ENCODE peak calls at places on chromosomes 2 and 18, in four cellular contexts. Q, I, H and Z are unnamed samples.

GRCh38 chr2:240413813-240414429 is 21.5 kb upstream of the GPC1 start:
- DNase-seq in Q (no peak), I (no peak), H (no peak), Z (no peak)

GRCh38 chr2:234867882-234868285 is 83.9 kb upstream of the SH3BP4 start:
- DNase-seq in Q (no peak), I (no peak), H (no peak), Z (no peak)

GRCh38 chr2:150442484-150442883 is 45.0 kb downstream of the RND3 start:
- DNase-seq in Q (no peak), I (no peak), H (no peak), Z (no peak)

GRCh38 chr2:216620806-216621205 is 12.4 kb upstream of the IGFBP2 start:
- DNase-seq in Q (no peak), I (no peak), H (no peak), Z (no peak)

GRCh38 chr2:142872900-142873724 is 4.4 kb upstream of the KYNU start:
- DNase-seq in Q (no peak), I (no peak), H (no peak), Z (no peak)

GRCh38 chr2:238431431-238431830 is 4.7 kb downstream of the ASB1 start:
- DNase-seq in Q (no peak), I (no peak), H (no peak), Z (no peak)

GRCh38 chr2:235498556-235499305 is 4.9 kb downstream of the AGAP1 start:
- DNase-seq in Q (peak; percentile 58), I (no peak), H (no peak), Z (no peak)

GRCh38 chr2:151878655-151879563 is 50.7 kb upstream of the ARL5A start:
- DNase-seq in Q (no peak), I (no peak), H (no peak), Z (no peak)

GRCh38 chr2:8682719-8683667 is 1.1 kb downstream of the ID2 start:
- DNase-seq in Q (peak; percentile 58), I (no peak), H (peak; percentile 60), Z (no peak)

GRCh38 chr18:29087616-29088246 is 910.8 kb upstream of the CDH2 start:
- DNase-seq in Q (no peak), I (no peak), H (no peak), Z (no peak)

GRCh38 chr18:58781627-58782194 is 83.0 kb upstream of the ZNF532 start:
- DNase-seq in Q (peak; percentile 80), I (peak; percentile 68), H (peak; percentile 52), Z (peak; percentile 89)

GRCh38 chr2:152508446-152508845 is 173.5 kb downstream of the FMNL2 start:
- DNase-seq in Q (no peak), I (no peak), H (no peak), Z (no peak)

GRCh38 chr2:130380096-130380934 is 24.5 kb downstream of the PTPN18 start:
- DNase-seq in Q (no peak), I (no peak), H (no peak), Z (no peak)

GRCh38 chr18:56984731-56985130 is 162.2 kb upstream of the BOD1L2 start:
- DNase-seq in Q (no peak), I (no peak), H (no peak), Z (no peak)

GRCh38 chr2:7289697-7290096 is 372.5 kb downstream of the RNF144A start:
- DNase-seq in Q (no peak), I (no peak), H (no peak), Z (no peak)

GRCh38 chr2:55363636-55364035 is 56.0 kb downstream of the CCDC88A start:
- DNase-seq in Q (no peak), I (no peak), H (no peak), Z (no peak)

GRCh38 chr18:33469699-33470098 is 29.2 kb upstream of the CCDC178 start:
- DNase-seq in Q (no peak), I (no peak), H (no peak), Z (no peak)

GRCh38 chr2:168518555-168519066 is 62.5 kb downstream of the CERS6 start:
- DNase-seq in Q (no peak), I (no peak), H (no peak), Z (no peak)

GRCh38 chr2:32937602-32938450 is 8.9 kb upstream of the LTBP1 start:
- DNase-seq in Q (no peak), I (no peak), H (no peak), Z (no peak)

GRCh38 chr2:168552450-168552856 is 96.4 kb downstream of the CERS6 start:
- DNase-seq in Q (no peak), I (no peak), H (no peak), Z (no peak)

GRCh38 chr2:58006256-58006951 is 40.2 kb upstream of the VRK2 start:
- DNase-seq in Q (no peak), I (no peak), H (no peak), Z (no peak)

GRCh38 chr2:242085941-242086621 is 216.6 kb downstream of the RTP5 start:
- DNase-seq in Q (peak; percentile 32), I (peak; percentile 63), H (no peak), Z (no peak)

GRCh38 chr2:118473241-118473640 is 374.2 kb downstream of the EN1 start:
- DNase-seq in Q (no peak), I (no peak), H (no peak), Z (no peak)

GRCh38 chr2:236161531-236161930 is 6.7 kb downstream of the GBX2 start:
- DNase-seq in Q (no peak), I (no peak), H (no peak), Z (no peak)

GRCh38 chr2:219252900-219253752 is at the start of gene TUBA4B:
- DNase-seq in Q (peak; percentile 55), I (no peak), H (peak; percentile 53), Z (no peak)

GRCh38 chr2:144544053-144544452 is 24.1 kb upstream of the ZEB2 start:
- DNase-seq in Q (no peak), I (no peak), H (no peak), Z (no peak)

GRCh38 chr2:71153585-71153984 is 23.2 kb downstream of the MPHOSPH10 start:
- DNase-seq in Q (no peak), I (no peak), H (no peak), Z (no peak)

GRCh38 chr2:64295326-64296149 is 151.3 kb upstream of the PELI1 start:
- DNase-seq in Q (no peak), I (no peak), H (no peak), Z (no peak)

GRCh38 chr2:42085706-42086487 is 38.1 kb downstream of the PKDCC start:
- DNase-seq in Q (no peak), I (no peak), H (no peak), Z (no peak)

DNA sequence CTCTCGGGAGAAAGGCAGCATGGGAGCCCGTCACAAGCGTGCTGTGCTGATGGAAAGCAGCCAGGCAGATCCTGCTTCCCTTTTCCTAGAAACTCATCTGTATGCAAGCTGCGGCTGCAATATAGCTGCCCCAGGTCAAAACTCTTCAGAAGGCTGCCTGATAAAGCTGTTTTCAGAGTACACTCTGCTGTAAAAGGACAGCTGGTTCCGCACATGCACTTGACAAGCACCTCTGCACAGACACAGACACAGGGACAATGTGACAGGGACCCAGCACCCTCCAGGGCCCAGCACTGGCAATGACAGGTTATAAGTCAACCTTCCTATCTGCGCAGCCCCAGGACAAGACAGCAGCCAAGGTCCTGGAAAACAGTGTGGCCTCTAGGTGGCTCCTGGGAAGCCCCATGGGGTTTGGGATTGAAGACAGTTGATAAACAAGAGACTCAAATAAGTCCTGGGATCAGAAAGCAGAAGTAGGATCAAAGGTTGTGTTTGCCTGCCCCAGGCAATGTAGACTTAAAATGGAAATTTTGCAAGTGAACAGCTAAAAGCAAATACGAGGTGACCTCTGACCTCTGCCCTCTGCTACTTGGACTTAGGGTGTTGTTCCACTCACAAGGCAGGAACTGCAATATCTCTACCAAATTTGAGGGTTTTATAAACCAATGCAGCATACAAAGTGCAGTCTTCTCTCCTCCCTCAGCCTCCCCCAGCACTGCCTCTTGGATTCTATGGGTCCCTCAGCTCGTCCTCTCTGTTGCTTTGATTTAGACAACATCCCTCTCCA is 16.9 kb downstream of the SLC66A2 start:
- DNase-seq in Q (no peak), I (peak; percentile 65), H (no peak), Z (no peak)
- TF ChIP-seq CTCF in Q (no peak), I (peak; percentile 42), H (no peak), Z (peak; percentile 38)

GRCh38 chr2:17748745-17749144 is 4.9 kb downstream of the SMC6 start:
- DNase-seq in Q (no peak), I (no peak), H (no peak), Z (no peak)
- H3K36me3 ChIP-seq in Q (no peaks in the 10 kb centered on the region), I (peaks cover 15% of the 10 kb centered on the region), H (no peaks in the 10 kb centered on the region), Z (peaks cover 5% of the 10 kb centered on the region)

GRCh38 chr2:10614940-10615339 is 74.8 kb downstream of the NOL10 start:
- DNase-seq in Q (no peak), I (no peak), H (no peak), Z (no peak)

GRCh38 chr2:10613263-10613662 is 76.5 kb downstream of the NOL10 start:
- DNase-seq in Q (no peak), I (no peak), H (no peak), Z (no peak)

GRCh38 chr2:10608273-10608672 is 81.5 kb downstream of the NOL10 start:
- DNase-seq in Q (no peak), I (no peak), H (no peak), Z (no peak)

GRCh38 chr2:10610213-10610892 is 79.4 kb downstream of the NOL10 start:
- DNase-seq in Q (no peak), I (no peak), H (no peak), Z (no peak)
- TF ChIP-seq CTCF in Q (no peak), I (no peak), H (no peak), Z (no peak)

GRCh38 chr18:35130236-35130635 is 89.0 kb downstream of the MAPRE2 start:
- DNase-seq in Q (no peak), I (no peak), H (no peak), Z (no peak)

GRCh38 chr18:35131387-35132283 is 90.4 kb downstream of the MAPRE2 start:
- DNase-seq in Q (no peak), I (no peak), H (no peak), Z (no peak)

GRCh38 chr18:35128675-35129074 is 87.5 kb downstream of the MAPRE2 start:
- DNase-seq in Q (no peak), I (no peak), H (no peak), Z (no peak)

GRCh38 chr18:35134190-35134730 is 93.0 kb downstream of the MAPRE2 start:
- DNase-seq in Q (no peak), I (no peak), H (no peak), Z (no peak)

DNA sequence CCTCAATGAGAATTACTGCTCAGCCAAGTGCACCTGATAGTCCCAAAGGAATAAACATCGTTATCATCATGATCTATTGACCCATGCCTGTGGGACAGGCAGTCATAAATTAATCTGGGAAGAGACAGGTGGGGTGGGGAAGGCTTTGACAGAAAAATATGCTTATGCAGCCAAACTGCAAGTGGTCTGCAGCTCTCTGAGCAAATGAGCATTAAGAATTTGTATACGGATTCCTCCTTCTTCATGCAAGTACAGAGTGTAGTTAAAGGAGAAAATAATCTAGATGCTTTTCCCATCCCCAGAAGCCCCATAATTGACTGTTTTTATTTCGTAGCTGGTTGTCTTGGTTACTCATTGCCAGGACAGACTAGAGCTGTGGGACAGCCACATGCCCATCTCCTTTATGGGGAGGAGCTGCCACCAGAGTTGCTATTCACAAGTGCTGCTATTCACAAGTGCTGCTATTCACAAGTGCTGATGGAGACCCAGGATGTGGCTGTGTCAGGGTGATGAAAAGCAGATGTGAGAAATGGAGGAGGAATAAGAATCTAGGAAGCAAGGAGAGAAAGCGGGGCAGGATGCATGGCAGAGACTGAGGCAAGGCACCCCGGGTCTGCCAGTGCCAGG is 91.2 kb downstream of the MAPRE2 start:
- DNase-seq in Q (no peak), I (no peak), H (no peak), Z (no peak)
- H3K36me3 ChIP-seq in Q (peaks cover 68% of the 10 kb centered on the region), I (peaks cover 79% of the 10 kb centered on the region), H (peaks cover 73% of the 10 kb centered on the region), Z (peaks cover 66% of the 10 kb centered on the region)